ENCODE peak calls at places on chromosomes 2 and 18, in eight cellular contexts. O, C, B, K, H, D, W and T are unnamed samples.

GRCh38 chr2:52117299-52117698 is 1085.4 kb upstream of the NRXN1 start:
- DNase-seq in K (no peak), B (peak; percentile 57), O (no peak), W (peak; percentile 20), C (no peak), D (no peak), H (no peak), T (no peak)

GRCh38 chr2:124025896-124026295 is 809 bp downstream of the CNTNAP5 start:
- DNase-seq in D (no peak), H (no peak), W (no peak), K (peak; percentile 33), C (no peak), O (no peak), B (no peak), T (no peak)

GRCh38 chr2:230447455-230448451 is 31.8 kb downstream of the SP100 start:
- DNase-seq in D (no peak), C (no peak), B (no peak), H (no peak), K (no peak), O (no peak), W (no peak), T (no peak)

GRCh38 chr2:36886664-36887063 is 79.7 kb downstream of the STRN start:
- DNase-seq in K (no peak), B (no peak), W (peak; percentile 12), D (no peak), H (no peak), C (no peak), O (no peak), T (no peak)

GRCh38 chr18:68172842-68173549 is 541.9 kb downstream of the TMX3 start:
- DNase-seq in K (no peak), H (no peak), B (no peak), C (no peak), O (no peak), D (no peak), W (no peak), T (peak; percentile 82)

GRCh38 chr2:127763776-127764175 is 47.2 kb downstream of the WDR33 start:
- DNase-seq in D (no peak), K (no peak), O (no peak), H (no peak), W (peak; percentile 53), C (no peak), B (peak; percentile 53), T (no peak)

GRCh38 chr2:305366-305765 is 17.5 kb upstream of the ALKAL2 start:
- DNase-seq in O (no peak), C (no peak), D (no peak), W (no peak), B (no peak), K (no peak), H (no peak), T (no peak)

GRCh38 chr2:207110730-207111129 is 55.0 kb downstream of the KLF7 start:
- DNase-seq in K (no peak), W (no peak), O (no peak), D (no peak), C (no peak), B (no peak), H (no peak), T (no peak)

GRCh38 chr2:64227603-64228125 is 83.4 kb upstream of the PELI1 start:
- DNase-seq in H (no peak), O (no peak), K (no peak), C (no peak), D (no peak), B (no peak), W (peak; percentile 14), T (no peak)

GRCh38 chr2:46073540-46074018 is 223.6 kb upstream of the EPAS1 start:
- DNase-seq in C (no peak), B (peak; percentile 93), W (peak; percentile 88), D (no peak), K (no peak), H (no peak), O (no peak), T (no peak)

GRCh38 chr2:5520352-5520996 is 171.7 kb upstream of the SOX11 start:
- DNase-seq in O (no peak), H (no peak), D (no peak), W (no peak), B (no peak), K (no peak), C (no peak), T (peak; percentile 51)